ENCODE peak calls at places on chromosomes 2 and 18, in six cellular contexts. A is cardiac muscle cell, X is fibroblast of lung, W is neural progenitor cell, E is thoracic aorta, M is endothelial cell of umbilical vein. B is an unnamed sample.

GRCh38 chr2:200765139-200765951 is 46.4 kb upstream of the BZW1 start:
- DNase-seq in A (no peak), M (peak; percentile 89), E (no peak), X (peak; percentile 96), W (no peak), B (peak; percentile 89)

GRCh38 chr2:7452110-7452851 is 535.1 kb downstream of the RNF144A start:
- DNase-seq in E (no peak), A (no peak), W (no peak), X (no peak), M (no peak), B (no peak)

GRCh38 chr2:223846524-223846923 is 9.1 kb upstream of the AP1S3 start:
- DNase-seq in A (no peak), M (no peak), W (no peak), X (peak; percentile 93), E (no peak), B (peak; percentile 81)

GRCh38 chr2:48589170-48589767 is 28.4 kb upstream of the GTF2A1L start:
- DNase-seq in W (peak; percentile 44), M (peak; percentile 72), X (peak; percentile 35), A (peak; percentile 40), E (no peak), B (peak; percentile 17)

GRCh38 chr2:211033765-211034164 is 477.4 kb downstream of the CPS1 start:
- DNase-seq in M (peak; percentile 12), X (peak; percentile 18), A (peak; percentile 20), E (no peak), W (peak; percentile 47), B (peak; percentile 7)

GRCh38 chr2:169480079-169480465 is 778 bp downstream of the BBS5 start:
- DNase-seq in W (no peak), E (no peak), X (peak; percentile 19), A (no peak), M (no peak), B (no peak)

GRCh38 chr2:237687666-237688065 is 60.3 kb downstream of the LRRFIP1 start:
- DNase-seq in A (no peak), X (peak; percentile 100), E (peak; percentile 87), W (no peak), M (no peak), B (peak; percentile 97)

GRCh38 chr18:13541621-13542519 is 184.5 kb downstream of the FAM210A start:
- DNase-seq in A (no peak), E (no peak), M (no peak), X (no peak), W (no peak), B (no peak)

GRCh38 chr2:169718930-169719504 is 14.6 kb upstream of the KLHL23 start:
- DNase-seq in M (no peak), E (no peak), W (no peak), A (no peak), X (no peak), B (no peak)

GRCh38 chr2:223460774-223461211 is 141.4 kb downstream of the SCG2 start:
- DNase-seq in M (peak; percentile 49), W (no peak), A (no peak), X (peak; percentile 76), E (no peak), B (peak; percentile 77)

GRCh38 chr2:10278029-10278762 is 24.5 kb upstream of the HPCAL1 start:
- DNase-seq in A (no peak), E (no peak), M (no peak), X (peak; percentile 84), W (no peak), B (no peak)

GRCh38 chr2:54772531-54772930 is 49.1 kb downstream of the EML6 start:
- DNase-seq in W (no peak), E (no peak), X (peak; percentile 19), A (no peak), M (no peak), B (no peak)

GRCh38 chr2:85602476-85603234 is at the start of gene TMEM150A:
- DNase-seq in M (peak; percentile 88), W (peak; percentile 96), A (peak; percentile 98), E (peak; percentile 83), X (peak; percentile 85), B (peak; percentile 78)

GRCh38 chr2:66567000-66567399 is 132.1 kb downstream of the MEIS1 start:
- DNase-seq in X (no peak), W (peak; percentile 22), E (no peak), A (peak; percentile 52), M (no peak), B (no peak)
- H3K4me1 ChIP-seq in X (peaks cover 28% of the 10 kb centered on the region), W (peaks cover 84% of the 10 kb centered on the region), E (peaks cover 40% of the 10 kb centered on the region), A (peaks cover 83% of the 10 kb centered on the region), M (peaks cover 14% of the 10 kb centered on the region), B (no peaks in the 10 kb centered on the region)

DNA sequence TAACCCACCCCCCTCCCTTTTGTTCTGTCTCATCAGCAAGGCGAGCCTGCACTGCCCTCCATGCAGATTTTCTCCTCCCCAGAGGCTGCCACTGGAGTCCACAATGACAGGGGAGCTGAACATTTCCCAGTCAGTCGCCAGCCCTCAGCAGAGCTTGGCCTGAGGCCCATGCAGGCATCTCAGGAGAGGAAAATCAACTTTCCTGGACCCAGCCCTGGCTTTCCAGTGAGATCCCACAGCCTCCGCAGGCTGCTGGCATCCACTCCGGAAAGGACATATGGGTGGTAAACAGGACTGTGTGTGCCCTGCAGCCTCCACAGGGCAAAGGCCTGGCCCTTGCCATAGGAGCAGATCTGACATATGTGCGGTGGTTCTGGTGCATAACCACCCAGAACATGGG is 253.8 kb downstream of the TNS1 start:
- DNase-seq in A (no peak), M (no peak), W (no peak), E (no peak), X (no peak), B (no peak)
- TF ChIP-seq CTCF in A (no peak), M (no peak), W (no peak), E (no peak), X (no peak), B (no peak)

GRCh38 chr2:28162538-28162937 is 230.1 kb upstream of the FOSL2 start:
- DNase-seq in E (no peak), M (no peak), W (no peak), A (no peak), X (no peak), B (no peak)

GRCh38 chr2:28163028-28163427 is 229.6 kb upstream of the FOSL2 start:
- DNase-seq in E (no peak), M (no peak), X (no peak), W (no peak), A (no peak), B (no peak)

GRCh38 chr2:28164280-28164801 is 228.3 kb upstream of the FOSL2 start:
- DNase-seq in A (no peak), X (no peak), M (peak; percentile 15), W (no peak), E (no peak), B (no peak)

GRCh38 chr2:28165087-28165652 is 227.5 kb upstream of the FOSL2 start:
- DNase-seq in E (no peak), A (no peak), X (no peak), W (no peak), M (no peak), B (no peak)

GRCh38 chr2:28163627-28164279 is 228.9 kb upstream of the FOSL2 start:
- DNase-seq in A (no peak), X (no peak), M (no peak), W (no peak), E (no peak), B (no peak)
- H3K27ac ChIP-seq in A (no peak overlapping the region), X (no peak overlapping the region), M (no peak overlapping the region), W (no peak overlapping the region), E (no peak overlapping the region), B (no peak overlapping the region)

DNA sequence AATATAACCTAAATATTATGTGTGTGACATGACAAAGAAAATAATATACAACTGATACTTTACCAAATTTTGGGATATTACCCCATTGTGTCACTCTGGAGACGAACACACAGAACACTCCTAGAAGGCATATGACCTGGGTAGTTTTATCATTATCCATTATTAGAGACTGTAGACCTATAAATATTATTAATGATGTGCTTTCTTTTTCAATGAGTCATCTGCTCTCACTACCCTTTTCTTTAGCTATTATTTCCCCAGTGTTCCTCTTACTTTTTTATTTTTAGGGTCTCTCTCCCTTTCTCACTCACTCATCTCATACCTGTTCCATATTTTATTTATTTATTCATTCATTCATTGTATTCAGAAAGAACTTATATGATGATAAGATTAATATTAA is 143.3 kb upstream of the ITGA4 start:
- DNase-seq in M (no peak), X (no peak), A (no peak), W (no peak), E (no peak), B (no peak)
- H3K4me1 ChIP-seq in M (no peaks in the 10 kb centered on the region), X (no peaks in the 10 kb centered on the region), A (no peaks in the 10 kb centered on the region), W (peaks cover 9% of the 10 kb centered on the region), E (no peaks in the 10 kb centered on the region), B (no peaks in the 10 kb centered on the region)

GRCh38 chr18:75777630-75778029 is 350.1 kb upstream of the SMIM21 start:
- DNase-seq in A (no peak), M (no peak), X (no peak), E (no peak), W (no peak), B (no peak)
- TF ChIP-seq CTCF in A (no peak), M (no peak), X (no peak), E (no peak), W (no peak), B (no peak)

DNA sequence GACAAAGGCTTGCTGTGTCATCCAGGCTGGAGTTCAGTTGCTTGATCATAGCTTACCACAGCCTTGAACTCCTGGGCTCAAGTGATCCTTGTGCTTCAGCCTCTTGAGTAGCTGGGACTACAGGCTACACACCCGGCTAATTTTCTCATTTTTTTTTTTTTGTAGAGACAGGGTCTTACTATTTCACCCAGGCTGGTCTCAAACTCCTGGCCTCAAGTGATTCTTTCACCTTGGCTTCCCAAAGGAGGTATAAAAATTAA is 178.0 kb downstream of the MTCL1 start:
- DNase-seq in X (no peak), A (no peak), W (no peak), M (no peak), E (no peak), B (no peak)
- H3K27ac ChIP-seq in X (no peak overlapping the region), A (no peak overlapping the region), W (no peak overlapping the region), M (no peak overlapping the region), E (no peak overlapping the region), B (no peak overlapping the region)

DNA sequence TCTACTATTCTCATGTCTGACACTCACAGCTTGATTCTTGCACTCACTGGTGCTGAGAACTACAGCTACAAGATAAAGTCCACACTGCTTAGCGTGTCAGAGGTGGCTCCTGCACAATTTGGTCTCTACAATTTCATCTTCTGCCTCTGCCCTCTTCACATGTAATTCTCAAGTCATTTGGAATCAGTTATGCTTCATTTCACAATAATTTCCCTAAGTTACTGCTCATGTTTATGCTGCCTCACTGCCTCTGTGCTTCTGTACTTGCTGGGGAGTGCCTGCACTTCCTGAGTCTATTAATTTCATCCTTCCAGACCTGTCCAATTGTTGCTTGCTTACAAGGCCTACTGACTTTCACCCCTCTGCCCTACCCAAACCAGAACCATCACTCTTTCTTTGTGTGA is 11.6 kb upstream of the NAB1 start:
- DNase-seq in W (no peak), X (peak; percentile 90), E (no peak), A (peak; percentile 41), M (peak; percentile 35), B (no peak)
- H3K4me1 ChIP-seq in W (no peaks in the 10 kb centered on the region), X (peaks cover 10% of the 10 kb centered on the region), E (peaks cover 36% of the 10 kb centered on the region), A (peaks cover 21% of the 10 kb centered on the region), M (peaks cover 12% of the 10 kb centered on the region), B (peaks cover 11% of the 10 kb centered on the region)